ENCODE peak calls at places on chromosome 20, in four cellular contexts. Z is colonic mucosa; T is CD8-positive, alpha-beta T cell; R is CD8-positive, alpha-beta memory T cell. Y is an unnamed sample.

GRCh38 chr20:23024701-23025100 is 10.4 kb upstream of the SSTR4 start:
- DNase-seq in Z (no peak), R (no peak), T (no peak), Y (no peak)

GRCh38 chr20:8148501-8148900 is 16.4 kb downstream of the PLCB1 start:
- DNase-seq in Z (no peak), T (no peak), R (no peak), Y (no peak)

GRCh38 chr20:52493177-52493711 is 301.7 kb upstream of the ZFP64 start:
- DNase-seq in T (no peak), R (no peak), Z (no peak), Y (no peak)

GRCh38 chr20:58130574-58130973 is 97.9 kb downstream of the ANKRD60 start:
- DNase-seq in R (no peak), T (no peak), Z (no peak), Y (no peak)

GRCh38 chr20:58054744-58055373 is 173.6 kb downstream of the ANKRD60 start:
- DNase-seq in T (peak), Z (peak), R (no peak), Y (peak)

GRCh38 chr20:40251284-40251932 is 437.6 kb downstream of the MAFB start:
- DNase-seq in R (no peak), Z (peak), T (no peak), Y (peak)

GRCh38 chr20:49677777-49678758 is 35.6 kb downstream of the B4GALT5 start:
- DNase-seq in R (no peak), Z (no peak), T (no peak), Y (no peak)

GRCh38 chr20:23152902-23153301 is 66.8 kb upstream of the CD93 start:
- DNase-seq in T (no peak), Z (no peak), R (no peak), Y (no peak)

GRCh38 chr20:34643919-34644318 is 33.0 kb downstream of the PIGU start:
- DNase-seq in R (no peak), Z (no peak), T (no peak), Y (peak)

GRCh38 chr20:10505320-10506226 is 70.5 kb downstream of the SLX4IP start:
- DNase-seq in Z (no peak), R (no peak), T (no peak), Y (peak)

GRCh38 chr20:58424218-58424617 is 35.2 kb downstream of the VAPB start:
- DNase-seq in T (no peak), R (no peak), Z (no peak), Y (no peak)

GRCh38 chr20:31496761-31497295 is 17.4 kb upstream of the HM13 start:
- DNase-seq in T (no peak), Z (no peak), R (no peak), Y (no peak)

GRCh38 chr20:61436268-61436667 is 184.2 kb downstream of the CDH4 start:
- DNase-seq in Z (no peak), T (no peak), R (no peak), Y (no peak)
- H3K27ac ChIP-seq in Z (no peak), T (no peak), R (no peak), Y (no peak)

GRCh38 chr20:44648579-44648978 is 2.9 kb downstream of the ADA start:
- DNase-seq in T (no peak), R (no peak), Z (no peak), Y (no peak)

GRCh38 chr20:44649976-44650375 is 1.5 kb downstream of the ADA start:
- DNase-seq in R (no peak), Z (no peak), T (no peak), Y (no peak)

GRCh38 chr20:44650777-44651493 is 564 bp downstream of the ADA start:
- DNase-seq in R (no peak), Z (peak), T (peak), Y (no peak)

GRCh38 chr20:44653536-44653935 is 2.0 kb upstream of the ADA start:
- DNase-seq in T (no peak), R (no peak), Z (no peak), Y (no peak)

DNA sequence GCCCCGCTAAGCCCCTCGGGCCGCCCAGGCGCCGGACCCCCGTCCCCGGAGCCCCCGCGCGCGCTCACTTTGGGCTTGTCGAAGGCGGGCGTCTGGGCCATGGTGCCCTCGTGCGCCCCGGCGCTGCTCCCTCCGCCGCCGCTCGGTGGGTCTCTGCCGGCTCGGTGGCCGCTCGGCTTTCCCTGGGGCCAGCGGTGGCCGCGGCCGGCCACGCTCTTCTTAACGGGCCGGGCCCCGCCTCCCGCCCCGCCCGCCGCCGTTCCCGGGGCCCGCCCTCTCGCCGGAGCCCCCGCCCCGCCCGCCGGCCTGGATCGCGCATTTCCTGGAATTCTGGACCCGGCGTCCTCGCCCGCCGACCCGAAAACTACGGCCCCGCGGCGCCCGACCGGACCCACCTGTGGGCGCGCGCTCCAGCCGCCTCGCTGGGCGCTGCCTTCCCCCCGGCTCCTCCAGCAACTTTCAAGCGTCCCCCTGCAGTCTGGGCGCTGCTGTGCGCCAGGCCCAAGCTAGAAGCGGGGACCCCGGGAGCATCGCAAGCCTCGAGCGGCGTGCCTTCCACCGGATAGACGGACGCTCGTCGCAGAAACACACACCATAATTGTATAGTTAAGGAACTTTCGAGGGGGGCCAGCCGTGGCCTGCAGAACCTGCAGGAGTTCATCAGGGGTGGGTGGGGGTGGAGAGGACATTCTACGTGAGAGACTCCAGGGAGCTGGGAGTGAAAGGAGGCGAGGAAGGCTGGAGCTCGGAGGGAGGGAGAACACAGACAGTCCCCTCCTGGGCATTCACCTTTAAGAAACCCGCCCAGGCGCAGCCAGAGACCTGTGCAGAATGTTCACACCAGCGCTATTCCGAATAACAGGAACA is at the start of gene ADA:
- DNase-seq in Z (peak), T (peak), R (peak), Y (peak)
- H3K27ac ChIP-seq in Z (peak), T (peak), R (peak), Y (peak)

GRCh38 chr20:45044084-45044573 is 56.8 kb downstream of the KCNS1 start:
- DNase-seq in R (peak), Z (peak), T (no peak), Y (peak)
- H3K27ac ChIP-seq in R (no peak), Z (no peak), T (no peak), Y (no peak)

DNA sequence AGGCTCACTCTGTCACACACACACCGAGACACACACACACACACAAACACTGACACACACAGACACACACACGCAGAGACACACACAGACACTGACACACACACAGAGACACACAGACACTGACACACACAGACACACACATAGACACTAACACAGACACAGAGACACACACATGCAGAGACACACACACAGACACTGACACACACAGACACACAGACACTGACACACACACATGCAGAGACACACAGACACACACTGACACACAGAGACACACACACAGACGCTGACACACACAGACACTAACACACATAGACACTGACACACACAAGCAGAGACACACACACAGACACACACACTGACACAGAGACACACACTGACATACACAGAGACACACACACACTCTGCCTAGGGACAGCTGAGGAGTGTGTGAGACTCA is 14.3 kb upstream of the ABHD16B start:
- DNase-seq in R (no peak), T (no peak), Z (no peak), Y (no peak)
- H3K27ac ChIP-seq in R (peak), T (no peak), Z (no peak), Y (peak)

Y was measured in upper lobe of left lung.